ENCODE peak calls at places on chromosomes 4 and X, in eight cellular contexts. T is CD8-positive, alpha-beta memory T cell; W is fibroblast of lung; E is stomach; C is IMR-90; F is tibial artery; D is thyroid gland; R is breast epithelium. Q is an unnamed sample. For H3K4me1, the result is how much of the 10 kb centered on the place peaks cover.

GRCh38 chrX:9374537-9374936 is 90.3 kb upstream of the TBL1X start:
- DNase-seq in T (no peak), W (peak), E (peak), C (no peak), F (no peak), D (peak), R (no peak), Q (no peak)

GRCh38 chr4:133385161-133385954 is 236.3 kb downstream of the PCDH10 start:
- DNase-seq in T (no peak), W (no peak), E (no peak), C (no peak), F (no peak), D (no peak), R (no peak), Q (no peak)

GRCh38 chr4:15004701-15005301 is 2.5 kb downstream of the CPEB2 start:
- DNase-seq in T (peak), W (peak), E (peak), C (peak), F (peak), D (peak), R (peak), Q (peak)

GRCh38 chrX:115592997-115593734 is 32.2 kb downstream of the PLS3 start:
- DNase-seq in T (no peak), W (peak), E (no peak), C (peak), F (no peak), D (peak), R (no peak), Q (no peak)

GRCh38 chr4:113835005-113835404 is 73.5 kb upstream of the CAMK2D start:
- DNase-seq in T (no peak), W (peak), E (no peak), C (peak), F (no peak), D (no peak), R (no peak), Q (no peak)

GRCh38 chr4:118923891-118924290 is 35.2 kb downstream of the SYNPO2 start:
- DNase-seq in T (no peak), W (no peak), E (no peak), C (no peak), F (no peak), D (no peak), R (no peak), Q (no peak)

GRCh38 chr4:14368391-14368790 is 633.9 kb upstream of the CPEB2 start:
- DNase-seq in T (no peak), W (no peak), E (no peak), C (no peak), F (no peak), D (no peak), R (no peak), Q (no peak)

GRCh38 chr4:81380364-81380853 is 91.3 kb downstream of the RASGEF1B start:
- DNase-seq in T (no peak), W (no peak), E (no peak), C (no peak), F (no peak), D (no peak), R (no peak), Q (no peak)

GRCh38 chr4:97987019-97987648 is 156.1 kb downstream of the STPG2 start:
- DNase-seq in T (no peak), W (peak), E (no peak), C (no peak), F (no peak), D (no peak), R (no peak), Q (no peak)

GRCh38 chr4:103075435-103075893 is 1.1 kb downstream of the SLC9B2 start:
- DNase-seq in T (no peak), W (peak), E (no peak), C (peak), F (no peak), D (no peak), R (no peak), Q (no peak)

GRCh38 chr4:145766273-145766672 is 86.3 kb downstream of the C4orf51 start:
- DNase-seq in T (no peak), W (no peak), E (no peak), C (no peak), F (no peak), D (no peak), R (no peak), Q (no peak)

GRCh38 chr4:10832989-10833635 is 148.5 kb upstream of the CLNK start:
- DNase-seq in T (no peak), W (no peak), E (no peak), C (no peak), F (no peak), D (no peak), R (no peak), Q (no peak)

GRCh38 chr4:162282711-162283110 is 118.9 kb upstream of the FSTL5 start:
- DNase-seq in T (no peak), W (no peak), E (no peak), C (no peak), F (no peak), D (no peak), R (no peak), Q (no peak)

GRCh38 chr4:152614337-152614736 is 65.5 kb downstream of the TMEM154 start:
- DNase-seq in T (no peak), W (no peak), E (no peak), C (no peak), F (no peak), D (peak), R (no peak), Q (no peak)

GRCh38 chrX:40105016-40105790 is 7.4 kb upstream of the BCOR start:
- DNase-seq in T (no peak), W (no peak), E (no peak), C (no peak), F (peak), D (peak), R (no peak), Q (no peak)

GRCh38 chrX:38110231-38110630 is 103.9 kb downstream of the SYTL5 start:
- DNase-seq in T (no peak), W (no peak), E (no peak), C (peak), F (no peak), D (no peak), R (no peak), Q (no peak)

GRCh38 chr4:149914101-149914500 is 98.5 kb upstream of the IQCM start:
- DNase-seq in T (no peak), W (no peak), E (no peak), C (no peak), F (no peak), D (no peak), R (no peak), Q (no peak)

GRCh38 chrX:154398668-154399526 is 720 bp downstream of the RPL10 start:
- DNase-seq in T (peak), W (peak), E (peak), C (peak), F (peak), D (peak), R (peak), Q (peak)

GRCh38 chr4:1192493-1193205 is 20.3 kb upstream of the SPON2 start:
- DNase-seq in T (no peak), W (no peak), E (peak), C (no peak), F (peak), D (peak), R (peak), Q (no peak)
- H3K4me3 ChIP-seq in T (no peak), W (no peak), E (no peak), C (no peak), F (peak), D (no peak), R (no peak), Q (peak)

GRCh38 chrX:15781964-15782711 is 8.1 kb upstream of the ZRSR2 start:
- DNase-seq in T (peak), W (no peak), E (no peak), C (no peak), F (no peak), D (no peak), R (no peak), Q (no peak)

GRCh38 chrX:15790766-15791380 is 589 bp downstream of the ZRSR2 start:
- DNase-seq in T (no peak), W (peak), E (peak), C (peak), F (no peak), D (no peak), R (no peak), Q (no peak)

GRCh38 chrX:15785176-15785735 is 5.0 kb upstream of the ZRSR2 start:
- DNase-seq in T (no peak), W (no peak), E (no peak), C (no peak), F (no peak), D (no peak), R (no peak), Q (no peak)

GRCh38 chrX:15789979-15790765 is at the start of gene ZRSR2:
- DNase-seq in T (peak), W (peak), E (peak), C (peak), F (peak), D (peak), R (peak), Q (peak)

DNA sequence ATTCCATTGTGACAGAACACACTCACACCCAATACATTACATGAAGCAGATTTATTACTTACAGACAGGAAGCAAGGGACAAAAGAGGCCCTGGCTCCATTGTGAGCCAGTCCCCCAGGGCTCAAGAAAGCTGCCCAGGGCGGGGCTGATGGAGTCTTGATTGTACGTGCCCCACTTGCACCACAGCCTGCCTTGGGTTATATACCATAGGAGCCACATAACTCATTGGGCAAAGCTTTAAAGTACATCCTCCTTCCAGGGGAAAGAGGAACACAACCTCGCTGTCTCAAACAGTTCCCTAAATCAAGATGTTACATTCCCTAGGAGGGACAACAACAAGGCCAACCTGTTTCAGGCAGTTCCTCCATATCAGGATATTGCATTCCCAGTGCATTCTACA is 3.4 kb upstream of the ZRSR2 start:
- DNase-seq in T (no peak), W (no peak), E (no peak), C (no peak), F (no peak), D (no peak), R (no peak), Q (no peak)
- H3K27ac ChIP-seq in T (no peak), W (no peak), E (no peak), C (no peak), F (no peak), D (no peak), R (no peak), Q (no peak)

GRCh38 chrX:136764206-136764605 is 16.5 kb downstream of the ARHGEF6 start:
- DNase-seq in T (no peak), W (no peak), E (no peak), C (no peak), F (no peak), D (no peak), R (no peak), Q (no peak)

GRCh38 chrX:136761410-136761809 is 19.3 kb downstream of the ARHGEF6 start:
- DNase-seq in T (no peak), W (no peak), E (no peak), C (no peak), F (no peak), D (no peak), R (no peak), Q (no peak)

GRCh38 chrX:136759968-136760367 is 20.8 kb downstream of the ARHGEF6 start:
- DNase-seq in T (no peak), W (no peak), E (no peak), C (no peak), F (no peak), D (no peak), R (no peak), Q (no peak)

GRCh38 chrX:136765957-136766356 is 14.8 kb downstream of the ARHGEF6 start:
- DNase-seq in T (no peak), W (no peak), E (no peak), C (no peak), F (no peak), D (no peak), R (no peak), Q (no peak)

GRCh38 chrX:136762820-136763452 is 17.8 kb downstream of the ARHGEF6 start:
- DNase-seq in T (peak), W (no peak), E (no peak), C (no peak), F (no peak), D (no peak), R (no peak), Q (no peak)
- H3K4me1 ChIP-seq in T (under half), W (under half), E (under half), C (under half), F (under half), D (under half), R (under half), Q (under half)

DNA sequence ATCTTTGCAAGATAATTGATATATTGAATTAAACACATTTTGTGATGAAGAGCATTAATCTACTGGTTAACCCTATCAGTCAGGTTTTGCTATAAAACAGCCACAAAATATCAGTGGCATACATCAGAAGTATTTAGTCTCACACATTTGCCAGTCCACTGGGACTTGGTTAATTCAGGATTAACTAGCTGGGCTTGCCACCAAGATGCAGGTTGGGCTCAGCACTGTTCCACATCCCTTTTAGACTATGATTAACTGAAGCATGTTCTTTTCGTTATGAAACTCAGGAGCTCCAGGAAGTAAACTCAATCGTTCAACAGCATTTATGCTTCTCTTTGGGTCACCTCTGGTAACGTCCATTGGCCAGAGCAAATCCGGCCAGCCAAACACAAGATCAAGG is 538.1 kb upstream of the HS3ST1 start:
- DNase-seq in T (no peak), W (no peak), E (no peak), C (no peak), F (no peak), D (no peak), R (no peak), Q (no peak)
- H3K4me3 ChIP-seq in T (no peak), W (no peak), E (no peak), C (no peak), F (no peak), D (no peak), R (no peak), Q (no peak)

GRCh38 chr4:52560844-52561280 is 98.2 kb downstream of the USP46 start:
- DNase-seq in T (no peak), W (no peak), E (no peak), C (peak), F (no peak), D (no peak), R (no peak), Q (no peak)
- H3K27ac ChIP-seq in T (no peak), W (no peak), E (no peak), C (no peak), F (no peak), D (no peak), R (no peak), Q (no peak)

DNA sequence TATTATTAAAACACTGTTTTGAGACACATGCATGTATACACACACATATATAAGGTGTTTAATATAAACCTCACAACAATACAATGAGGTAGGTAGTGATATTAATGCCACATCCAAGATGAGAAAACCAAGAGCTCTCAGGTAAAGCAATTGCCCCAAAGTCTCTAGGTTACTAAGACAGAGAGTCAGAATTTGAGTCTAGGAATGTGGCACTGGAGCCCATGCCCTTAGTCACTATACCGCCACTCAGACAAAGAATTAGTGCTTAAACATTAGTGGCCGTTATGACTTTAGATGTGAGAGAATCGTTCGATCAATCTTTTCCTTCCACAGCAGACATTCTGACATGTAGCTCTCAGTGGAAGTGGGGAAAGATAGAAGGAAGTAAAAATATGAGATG is 108.2 kb upstream of the ACSL4 start:
- DNase-seq in T (no peak), W (no peak), E (no peak), C (no peak), F (no peak), D (no peak), R (no peak), Q (no peak)
- H3K4me1 ChIP-seq in T (under half), W (under half), E (under half), C (under half), F (under half), D (under half), R (under half), Q (under half)

GRCh38 chrX:45803383-45803921 is 602.8 kb upstream of the DIPK2B start:
- DNase-seq in T (no peak), W (peak), E (no peak), C (peak), F (no peak), D (no peak), R (no peak), Q (no peak)

GRCh38 chrX:45807572-45808425 is 607.1 kb upstream of the DIPK2B start:
- DNase-seq in T (peak), W (peak), E (no peak), C (peak), F (no peak), D (no peak), R (no peak), Q (no peak)

GRCh38 chrX:45801554-45801953 is 600.9 kb upstream of the DIPK2B start:
- DNase-seq in T (peak), W (peak), E (no peak), C (peak), F (no peak), D (no peak), R (no peak), Q (no peak)

GRCh38 chrX:45811307-45811706 is 610.6 kb upstream of the DIPK2B start:
- DNase-seq in T (no peak), W (no peak), E (no peak), C (no peak), F (no peak), D (no peak), R (no peak), Q (no peak)

GRCh38 chrX:45806410-45807121 is 605.9 kb upstream of the DIPK2B start:
- DNase-seq in T (peak), W (peak), E (no peak), C (peak), F (no peak), D (no peak), R (no peak), Q (no peak)
- H3K4me3 ChIP-seq in T (peak), W (peak), E (peak), C (peak), F (peak), D (no peak), R (peak), Q (peak)

GRCh38 chrX:20271186-20271585 is 4.5 kb upstream of the RPS6KA3 start:
- DNase-seq in T (no peak), W (no peak), E (no peak), C (no peak), F (no peak), D (no peak), R (no peak), Q (no peak)
- H3K27ac ChIP-seq in T (no peak), W (no peak), E (no peak), C (no peak), F (no peak), D (no peak), R (no peak), Q (no peak)

DNA sequence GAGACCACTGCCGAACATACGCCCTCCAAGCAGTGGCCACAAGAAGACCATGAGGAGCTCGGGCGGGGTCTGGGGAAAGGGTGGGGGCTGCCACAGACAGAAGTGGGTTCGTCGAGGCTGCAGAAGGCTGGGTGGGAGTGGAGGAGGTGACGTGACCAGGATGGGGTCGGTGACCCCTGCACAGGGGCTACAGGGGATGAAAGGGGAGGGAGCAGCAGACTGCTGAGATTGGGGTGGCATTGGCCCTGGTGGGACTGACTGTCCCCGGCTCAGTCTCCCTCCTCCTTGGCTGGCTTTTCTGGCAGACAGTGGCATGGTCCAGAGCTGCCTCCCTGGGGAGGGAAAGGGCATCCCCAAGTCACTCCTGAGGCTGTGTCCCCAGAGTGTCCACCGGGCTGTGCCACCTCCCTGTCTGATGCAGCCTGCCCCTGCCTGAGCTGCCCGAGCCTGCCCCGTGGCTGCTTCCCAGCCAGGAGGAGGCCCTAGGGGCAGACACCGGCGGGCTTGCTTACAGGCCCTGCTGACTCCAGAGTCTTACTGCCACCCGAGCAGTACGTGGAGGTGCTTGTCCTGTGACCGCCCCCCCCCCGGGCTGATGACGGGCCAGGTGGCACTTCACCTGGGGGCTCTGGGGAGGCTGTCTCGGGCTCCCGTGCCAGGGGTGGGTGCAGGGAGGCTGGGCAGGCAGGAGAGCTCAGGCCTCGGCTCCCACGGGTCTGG is 7.2 kb downstream of the SH3BP2 start:
- DNase-seq in T (no peak), W (no peak), E (no peak), C (no peak), F (peak), D (peak), R (no peak), Q (no peak)
- H3K4me1 ChIP-seq in T (under half), W (under half), E (half or more), C (under half), F (under half), D (half or more), R (half or more), Q (under half)

Q was measured in thoracic aorta.